ENCODE peak calls at places on chromosome 1, in eight cellular contexts. I, Z, X, D, H, S, M and V are unnamed samples.
A peak's percentile ranks its signal among the peaks of the same experiment; 100 is the strongest.

GRCh38 chr1:204398197-204399125 is 13.2 kb downstream of the PPP1R15B start:
- ATAC-seq in S (peak; percentile 100), Z (peak; percentile 78), X (peak; percentile 94), D (peak; percentile 100), I (peak; percentile 95), M (peak; percentile 83), H (peak; percentile 99), V (peak; percentile 68)

GRCh38 chr1:243917863-243918565 is 68.0 kb upstream of the AKT3 start:
- ATAC-seq in Z (no peak), I (peak; percentile 59), X (no peak), D (no peak), M (peak; percentile 56), S (peak; percentile 42), H (peak; percentile 70), V (no peak)

GRCh38 chr1:226778657-226779058 is 39.6 kb upstream of the ITPKB start:
- ATAC-seq in Z (peak; percentile 46), I (no peak), S (peak; percentile 93), H (peak; percentile 65), X (no peak), M (peak; percentile 83), D (no peak), V (peak; percentile 91)

GRCh38 chr1:4693891-4694290 is 39.5 kb downstream of the AJAP1 start:
- ATAC-seq in S (no peak), Z (no peak), H (no peak), M (no peak), D (no peak), X (no peak), I (no peak), V (no peak)

GRCh38 chr1:108643492-108644333 is 17.2 kb downstream of the HENMT1 start:
- ATAC-seq in H (peak; percentile 65), I (peak; percentile 63), Z (peak; percentile 77), S (peak; percentile 88), X (peak; percentile 86), D (peak; percentile 52), M (peak; percentile 79), V (peak; percentile 54)

GRCh38 chr1:24572301-24572700 is 16.4 kb downstream of the NCMAP start:
- ATAC-seq in X (peak; percentile 66), D (no peak), I (no peak), H (no peak), Z (no peak), M (no peak), S (no peak), V (no peak)

GRCh38 chr1:204357551-204357950 is 2.2 kb downstream of the PLEKHA6 start:
- ATAC-seq in X (peak; percentile 21), M (no peak), D (no peak), Z (peak; percentile 47), H (no peak), I (peak; percentile 12), S (no peak), V (peak; percentile 67)

GRCh38 chr1:47950481-47950880 is 46.7 kb downstream of the TRABD2B start:
- ATAC-seq in H (peak; percentile 30), X (no peak), M (no peak), D (no peak), S (no peak), I (no peak), Z (no peak), V (peak; percentile 46)

GRCh38 chr1:86503477-86504129 is 34.9 kb downstream of the CLCA1 start:
- ATAC-seq in D (peak; percentile 40), M (peak; percentile 83), I (no peak), H (peak; percentile 58), Z (no peak), S (no peak), X (peak; percentile 17), V (no peak)

GRCh38 chr1:86370627-86371026 is 25.5 kb downstream of the ODF2L start:
- ATAC-seq in S (no peak), M (peak; percentile 91), Z (no peak), X (peak; percentile 46), I (no peak), H (no peak), D (no peak), V (no peak)

DNA sequence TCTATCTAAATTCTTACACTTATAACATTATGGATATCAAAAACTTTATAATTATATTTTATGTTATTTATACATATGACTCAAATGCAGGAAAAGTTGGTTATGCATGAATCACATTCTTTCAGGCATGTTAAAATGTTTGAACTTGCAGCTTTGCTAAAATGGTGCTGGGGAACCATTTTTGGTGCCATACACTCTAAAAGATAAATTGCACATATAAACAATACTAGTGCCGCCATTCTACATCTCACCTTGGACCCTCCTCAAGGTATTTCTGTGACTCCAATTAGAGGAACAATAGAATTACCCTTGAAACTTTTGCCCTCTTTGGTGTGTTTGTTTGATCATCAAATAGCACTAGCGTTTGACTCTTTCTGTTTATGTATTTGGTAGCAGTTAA is 980 bp downstream of the PRKACB start:
- ATAC-seq in S (no peak), M (no peak), I (peak; percentile 43), H (no peak), X (no peak), Z (no peak), D (no peak), V (no peak)
- H3K27ac ChIP-seq in S (peak overlapping the region; percentile 77), M (no peak overlapping the region), I (peak overlapping the region; percentile 59), H (peak overlapping the region; percentile 55), X (no peak overlapping the region), Z (no peak overlapping the region), D (no peak overlapping the region), V (no peak overlapping the region)

GRCh38 chr1:17531682-17532487 is 7.6 kb upstream of the ARHGEF10L start:
- ATAC-seq in I (peak; percentile 82), D (no peak), X (no peak), H (peak; percentile 43), Z (peak; percentile 83), S (peak; percentile 81), M (peak; percentile 66), V (peak; percentile 91)
- H3K27ac ChIP-seq in I (peak overlapping the region; percentile 76), D (no peak overlapping the region), X (no peak overlapping the region), H (no peak overlapping the region), Z (peak overlapping the region; percentile 64), S (peak overlapping the region; percentile 81), M (peak overlapping the region; percentile 11), V (peak overlapping the region; percentile 89)

DNA sequence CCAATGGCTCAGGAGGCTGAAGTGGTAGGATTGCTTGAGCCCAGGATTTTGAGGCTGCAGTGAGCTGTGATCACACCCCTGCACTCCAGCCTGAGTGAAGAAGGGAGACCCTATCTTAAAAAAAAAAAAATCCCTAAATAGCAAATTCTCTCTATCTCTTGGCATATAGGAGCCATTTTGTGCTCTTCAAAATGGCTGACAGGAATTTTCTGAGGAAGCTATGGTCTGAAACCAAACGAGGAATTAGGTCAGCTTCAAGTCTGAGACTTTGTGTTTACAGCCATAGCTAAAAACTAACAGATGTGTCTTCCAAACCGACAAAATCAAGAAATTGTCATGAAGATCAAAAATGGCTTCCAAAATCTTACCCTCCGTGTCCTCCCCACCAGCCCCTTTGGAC is 10.6 kb downstream of the CD247 start:
- ATAC-seq in M (no peak), H (no peak), I (no peak), X (no peak), D (no peak), Z (no peak), S (no peak), V (no peak)
- H3K27ac ChIP-seq in M (no peak overlapping the region), H (no peak overlapping the region), I (no peak overlapping the region), X (no peak overlapping the region), D (no peak overlapping the region), Z (no peak overlapping the region), S (no peak overlapping the region), V (no peak overlapping the region)

GRCh38 chr1:27427329-27427728 is 34.9 kb downstream of the GPR3 start:
- ATAC-seq in D (no peak), M (no peak), I (no peak), S (no peak), X (peak; percentile 37), Z (no peak), H (no peak), V (no peak)

GRCh38 chr1:27430903-27431653 is 38.7 kb downstream of the GPR3 start:
- ATAC-seq in H (peak; percentile 38), D (no peak), M (peak; percentile 31), Z (no peak), I (no peak), X (peak; percentile 63), S (no peak), V (peak; percentile 42)

GRCh38 chr1:27427836-27428315 is 35.5 kb downstream of the GPR3 start:
- ATAC-seq in S (no peak), H (no peak), M (no peak), Z (no peak), I (no peak), X (no peak), D (peak; percentile 61), V (no peak)

GRCh38 chr1:27429029-27429425 is 36.6 kb downstream of the GPR3 start:
- ATAC-seq in D (no peak), I (no peak), S (no peak), H (no peak), Z (peak; percentile 8), X (no peak), M (no peak), V (peak; percentile 40)

DNA sequence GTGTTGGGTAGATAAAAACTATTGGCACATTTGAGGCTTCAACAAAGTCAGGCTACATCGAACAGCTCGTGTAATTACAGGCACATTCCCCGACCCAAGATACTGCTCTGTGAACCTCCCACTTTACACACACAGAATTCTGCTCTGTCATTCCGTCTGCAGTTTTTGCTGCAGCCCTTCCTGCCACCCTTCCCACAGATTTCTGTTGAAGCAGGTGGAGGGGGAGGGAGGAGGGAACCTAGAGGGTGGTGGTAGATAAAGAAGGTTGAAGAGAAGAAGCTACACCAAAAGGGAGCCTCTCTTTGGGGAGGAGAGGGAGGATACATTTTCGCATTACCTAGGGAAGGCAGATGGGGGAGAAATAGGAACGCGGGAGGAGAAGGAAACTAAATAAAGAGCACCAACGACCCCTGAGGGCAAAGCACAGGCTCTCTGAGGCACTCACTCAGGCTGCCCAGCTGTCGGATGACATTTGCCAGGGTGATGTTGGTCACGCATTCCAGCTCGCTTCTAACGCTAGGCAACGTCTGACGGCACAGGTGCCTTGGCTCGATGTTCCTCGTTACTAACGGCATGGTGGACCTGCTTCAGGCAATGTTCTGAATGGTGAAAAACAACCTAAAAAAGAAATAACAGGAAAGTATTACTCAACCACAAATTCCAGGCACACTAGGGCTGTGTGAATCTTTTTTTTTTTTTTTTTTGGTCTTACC is 36.0 kb downstream of the GPR3 start:
- ATAC-seq in X (no peak), S (no peak), Z (peak; percentile 45), I (peak; percentile 40), H (peak; percentile 24), D (peak; percentile 64), M (no peak), V (peak; percentile 87)
- H3K27ac ChIP-seq in X (peak overlapping the region; percentile 63), S (no peak overlapping the region), Z (no peak overlapping the region), I (no peak overlapping the region), H (peak overlapping the region; percentile 85), D (peak overlapping the region; percentile 71), M (no peak overlapping the region), V (peak overlapping the region; percentile 86)